ENCODE peak calls at places on chromosome 16, in four cellular contexts. One of them, this sample, is unnamed.

GRCh38 chr16:87635541-87636049 is 33.3 kb downstream of the JPH3 start:
- DNase-seq in tibial artery: no peak
- DNase-seq in CD8-positive, alpha-beta T cell: peak; percentile 64
- DNase-seq in heart left ventricle: peak; percentile 43
- DNase-seq in this sample: peak; percentile 30

GRCh38 chr16:2587891-2588565 is 50.2 kb downstream of the PDPK1 start:
- DNase-seq in tibial artery: no peak
- DNase-seq in CD8-positive, alpha-beta T cell: no peak
- DNase-seq in heart left ventricle: no peak
- DNase-seq in this sample: peak; percentile 7

GRCh38 chr16:11283820-11284248 is 2.7 kb upstream of the PRM1 start:
- DNase-seq in tibial artery: no peak
- DNase-seq in CD8-positive, alpha-beta T cell: no peak
- DNase-seq in heart left ventricle: no peak
- DNase-seq in this sample: no peak

GRCh38 chr16:11211061-11211976 is 44.7 kb downstream of the SOCS1 start:
- DNase-seq in tibial artery: no peak
- DNase-seq in CD8-positive, alpha-beta T cell: no peak
- DNase-seq in heart left ventricle: no peak
- DNase-seq in this sample: no peak

GRCh38 chr16:86122681-86123342 is 223.8 kb downstream of the IRF8 start:
- DNase-seq in tibial artery: no peak
- DNase-seq in CD8-positive, alpha-beta T cell: no peak
- DNase-seq in heart left ventricle: no peak
- DNase-seq in this sample: no peak

GRCh38 chr16:19011169-19011731 is 27.5 kb downstream of the TMC7 start:
- DNase-seq in tibial artery: no peak
- DNase-seq in CD8-positive, alpha-beta T cell: no peak
- DNase-seq in heart left ventricle: no peak
- DNase-seq in this sample: no peak

GRCh38 chr16:12231666-12232065 is 255.1 kb downstream of the SNX29 start:
- DNase-seq in tibial artery: no peak
- DNase-seq in CD8-positive, alpha-beta T cell: no peak
- DNase-seq in heart left ventricle: no peak
- DNase-seq in this sample: no peak

GRCh38 chr16:50301626-50302471 is 35.5 kb downstream of the ADCY7 start:
- DNase-seq in tibial artery: peak; percentile 74
- DNase-seq in CD8-positive, alpha-beta T cell: no peak
- DNase-seq in heart left ventricle: no peak
- DNase-seq in this sample: no peak

GRCh38 chr16:57185446-57185944 is 344 bp downstream of the PSME3IP1 start:
- DNase-seq in tibial artery: peak; percentile 43
- DNase-seq in CD8-positive, alpha-beta T cell: no peak
- DNase-seq in heart left ventricle: peak; percentile 40
- DNase-seq in this sample: peak; percentile 46

GRCh38 chr16:67800252-67801046 is 5.9 kb downstream of the RANBP10 start:
- DNase-seq in tibial artery: no peak
- DNase-seq in CD8-positive, alpha-beta T cell: no peak
- DNase-seq in heart left ventricle: peak; percentile 71
- DNase-seq in this sample: no peak

GRCh38 chr16:30844346-30844670 is 49.6 kb downstream of the BCL7C start:
- DNase-seq in tibial artery: no peak
- DNase-seq in CD8-positive, alpha-beta T cell: no peak
- DNase-seq in heart left ventricle: no peak
- DNase-seq in this sample: no peak

GRCh38 chr16:48321307-48322036 is 63.7 kb downstream of the SIAH1 start:
- DNase-seq in tibial artery: no peak
- DNase-seq in CD8-positive, alpha-beta T cell: no peak
- DNase-seq in heart left ventricle: no peak
- DNase-seq in this sample: no peak

GRCh38 chr16:30867747-30868146 is 26.1 kb downstream of the BCL7C start:
- DNase-seq in tibial artery: no peak
- DNase-seq in CD8-positive, alpha-beta T cell: no peak
- DNase-seq in heart left ventricle: no peak
- DNase-seq in this sample: no peak

GRCh38 chr16:6864670-6865069 is 468.0 kb upstream of the RBFOX1 start:
- DNase-seq in tibial artery: no peak
- DNase-seq in CD8-positive, alpha-beta T cell: no peak
- DNase-seq in heart left ventricle: no peak
- DNase-seq in this sample: no peak

GRCh38 chr16:2027024-2028010 is 615 bp downstream of the NHERF2 start:
- DNase-seq in tibial artery: no peak
- DNase-seq in CD8-positive, alpha-beta T cell: no peak
- DNase-seq in heart left ventricle: peak; percentile 43
- DNase-seq in this sample: no peak

GRCh38 chr16:14240964-14241363 is 169.8 kb downstream of the MRTFB start:
- DNase-seq in tibial artery: no peak
- DNase-seq in CD8-positive, alpha-beta T cell: no peak
- DNase-seq in heart left ventricle: no peak
- DNase-seq in this sample: no peak
- H3K36me3 ChIP-seq in tibial artery: peaks cover 59% of the 10 kb centered on the region
- H3K36me3 ChIP-seq in CD8-positive, alpha-beta T cell: peaks cover 6% of the 10 kb centered on the region
- H3K36me3 ChIP-seq in heart left ventricle: peaks cover 81% of the 10 kb centered on the region
- H3K36me3 ChIP-seq in this sample: no peaks in the 10 kb centered on the region

GRCh38 chr16:89354325-89354724 is 136.0 kb downstream of the ANKRD11 start:
- DNase-seq in tibial artery: no peak
- DNase-seq in CD8-positive, alpha-beta T cell: no peak
- DNase-seq in heart left ventricle: no peak
- DNase-seq in this sample: no peak

GRCh38 chr16:89357055-89357454 is 133.3 kb downstream of the ANKRD11 start:
- DNase-seq in tibial artery: no peak
- DNase-seq in CD8-positive, alpha-beta T cell: no peak
- DNase-seq in heart left ventricle: no peak
- DNase-seq in this sample: no peak

GRCh38 chr16:89355036-89355435 is 135.3 kb downstream of the ANKRD11 start:
- DNase-seq in tibial artery: no peak
- DNase-seq in CD8-positive, alpha-beta T cell: no peak
- DNase-seq in heart left ventricle: no peak
- DNase-seq in this sample: no peak

GRCh38 chr16:89357460-89357859 is 132.9 kb downstream of the ANKRD11 start:
- DNase-seq in tibial artery: no peak
- DNase-seq in CD8-positive, alpha-beta T cell: no peak
- DNase-seq in heart left ventricle: peak; percentile 55
- DNase-seq in this sample: peak; percentile 51

GRCh38 chr16:89355686-89356085 is 134.7 kb downstream of the ANKRD11 start:
- DNase-seq in tibial artery: no peak
- DNase-seq in CD8-positive, alpha-beta T cell: no peak
- DNase-seq in heart left ventricle: no peak
- DNase-seq in this sample: no peak
- H3K4me1 ChIP-seq in tibial artery: no peaks in the 10 kb centered on the region
- H3K4me1 ChIP-seq in CD8-positive, alpha-beta T cell: peaks cover 89% of the 10 kb centered on the region
- H3K4me1 ChIP-seq in heart left ventricle: peaks cover 88% of the 10 kb centered on the region
- H3K4me1 ChIP-seq in this sample: peaks cover 38% of the 10 kb centered on the region

GRCh38 chr16:77211880-77212735 is 12.9 kb downstream of the SYCE1L start:
- DNase-seq in tibial artery: no peak
- DNase-seq in CD8-positive, alpha-beta T cell: peak; percentile 70
- DNase-seq in heart left ventricle: peak; percentile 29
- DNase-seq in this sample: peak; percentile 63
- H3K4me3 ChIP-seq in tibial artery: peak overlapping the region; percentile 50
- H3K4me3 ChIP-seq in CD8-positive, alpha-beta T cell: peak overlapping the region; percentile 76
- H3K4me3 ChIP-seq in heart left ventricle: peak overlapping the region; percentile 70
- H3K4me3 ChIP-seq in this sample: peak overlapping the region; percentile 59

DNA sequence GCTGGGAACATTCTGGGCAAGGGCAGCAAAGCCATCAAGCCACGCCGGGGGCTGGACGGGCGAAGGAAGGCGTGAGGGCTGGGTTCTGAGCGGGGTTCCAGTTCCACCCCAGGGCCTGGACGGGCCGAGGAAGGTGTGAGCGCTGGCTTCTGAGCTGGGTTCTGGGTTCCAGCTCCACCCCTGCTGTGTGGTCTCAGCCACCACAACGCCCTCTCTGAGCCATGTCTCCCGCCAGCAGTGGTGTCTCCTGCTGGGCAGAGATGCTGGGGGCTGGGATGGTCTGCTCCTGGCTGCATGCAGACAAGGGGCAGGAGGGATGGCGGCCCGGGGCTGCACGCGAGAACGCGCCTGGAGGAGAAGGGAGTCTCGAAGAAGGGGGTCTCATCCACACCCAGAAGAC is 3.9 kb upstream of the CPNE7 start:
- DNase-seq in tibial artery: no peak
- DNase-seq in CD8-positive, alpha-beta T cell: no peak
- DNase-seq in heart left ventricle: no peak
- DNase-seq in this sample: no peak
- H3K36me3 ChIP-seq in tibial artery: no peaks in the 10 kb centered on the region
- H3K36me3 ChIP-seq in CD8-positive, alpha-beta T cell: no peaks in the 10 kb centered on the region
- H3K36me3 ChIP-seq in heart left ventricle: no peaks in the 10 kb centered on the region
- H3K36me3 ChIP-seq in this sample: no peaks in the 10 kb centered on the region

GRCh38 chr16:27239906-27240655 is 28.5 kb downstream of the NSMCE1 start:
- DNase-seq in tibial artery: no peak
- DNase-seq in CD8-positive, alpha-beta T cell: no peak
- DNase-seq in heart left ventricle: no peak
- DNase-seq in this sample: no peak
- H3K4me1 ChIP-seq in tibial artery: no peaks in the 10 kb centered on the region
- H3K4me1 ChIP-seq in CD8-positive, alpha-beta T cell: peaks cover 54% of the 10 kb centered on the region
- H3K4me1 ChIP-seq in heart left ventricle: peaks cover 80% of the 10 kb centered on the region
- H3K4me1 ChIP-seq in this sample: peaks cover 7% of the 10 kb centered on the region

GRCh38 chr16:46691720-46692119 is 2.3 kb downstream of the ORC6 start:
- DNase-seq in tibial artery: no peak
- DNase-seq in CD8-positive, alpha-beta T cell: no peak
- DNase-seq in heart left ventricle: no peak
- DNase-seq in this sample: no peak
- H3K4me3 ChIP-seq in tibial artery: no peak overlapping the region
- H3K4me3 ChIP-seq in CD8-positive, alpha-beta T cell: no peak overlapping the region
- H3K4me3 ChIP-seq in heart left ventricle: no peak overlapping the region
- H3K4me3 ChIP-seq in this sample: no peak overlapping the region